ENCODE peak calls at places on chromosome 1, in ten cellular contexts. X, Z, Q, O, V, I, F, N, D and P are unnamed samples.
A peak's percentile ranks its signal among the peaks of the same experiment; 100 is the strongest.

GRCh38 chr1:35555601-35556477 is 1.4 kb downstream of the KIAA0319L start:
- DNase-seq in N (no peak), Z (no peak), I (no peak), F (peak; percentile 31), D (no peak), Q (no peak), O (no peak), V (no peak), X (peak; percentile 58), P (no peak)

GRCh38 chr1:31771891-31772668 is 7.9 kb upstream of the ADGRB2 start:
- DNase-seq in F (no peak), O (no peak), N (peak; percentile 46), Z (peak; percentile 28), I (no peak), X (no peak), V (no peak), D (no peak), Q (no peak), P (no peak)

GRCh38 chr1:64486193-64486592 is 16.3 kb downstream of the CACHD1 start:
- DNase-seq in F (no peak), N (no peak), I (no peak), D (no peak), V (no peak), Z (no peak), Q (no peak), X (no peak), O (no peak), P (no peak)

GRCh38 chr1:46277658-46278373 is 25.6 kb downstream of the LRRC41 start:
- DNase-seq in D (no peak), I (no peak), O (no peak), X (no peak), V (no peak), F (no peak), Q (no peak), N (no peak), Z (no peak), P (no peak)

GRCh38 chr1:228884615-228885566 is 149.6 kb downstream of the RHOU start:
- DNase-seq in Z (no peak), X (no peak), N (no peak), I (no peak), F (no peak), V (no peak), D (no peak), Q (no peak), O (no peak), P (no peak)

GRCh38 chr1:12552111-12552888 is 65.7 kb downstream of the DHRS3 start:
- DNase-seq in X (no peak), I (no peak), V (no peak), F (no peak), Z (no peak), D (no peak), Q (no peak), O (no peak), N (no peak), P (no peak)

GRCh38 chr1:24465638-24466037 is 37.0 kb upstream of the RCAN3 start:
- DNase-seq in V (no peak), Q (no peak), N (no peak), F (no peak), D (no peak), O (no peak), X (no peak), Z (no peak), I (no peak), P (no peak)

GRCh38 chr1:236338096-236338495 is 56.0 kb upstream of the EDARADD start:
- DNase-seq in X (no peak), F (no peak), Z (no peak), I (no peak), D (no peak), O (no peak), N (no peak), V (no peak), Q (no peak), P (no peak)

GRCh38 chr1:228833911-228834631 is 98.8 kb downstream of the RHOU start:
- DNase-seq in X (no peak), O (no peak), Q (no peak), V (no peak), N (no peak), D (no peak), I (no peak), Z (no peak), F (no peak), P (no peak)

GRCh38 chr1:76269175-76269574 is 194.6 kb downstream of the ST6GALNAC3 start:
- DNase-seq in X (peak; percentile 91), V (no peak), Q (peak; percentile 32), I (no peak), F (no peak), D (no peak), O (peak; percentile 34), Z (no peak), N (no peak), P (no peak)

GRCh38 chr1:208093754-208094719 is 150.1 kb downstream of the PLXNA2 start:
- DNase-seq in X (peak; percentile 81), Q (no peak), D (peak; percentile 80), O (peak; percentile 82), V (no peak), I (peak; percentile 67), Z (peak; percentile 47), F (peak; percentile 47), N (no peak), P (peak; percentile 52)

GRCh38 chr1:151905070-151905442 is 4.3 kb downstream of the THEM4 start:
- DNase-seq in N (peak; percentile 73), D (no peak), V (no peak), Z (peak; percentile 63), I (no peak), F (no peak), X (no peak), O (no peak), Q (no peak), P (no peak)

GRCh38 chr1:208513799-208514198 is 269.6 kb upstream of the PLXNA2 start:
- DNase-seq in V (no peak), D (no peak), F (no peak), I (no peak), Z (no peak), Q (no peak), X (no peak), O (no peak), N (no peak), P (no peak)

GRCh38 chr1:11053758-11054137 is 6.1 kb downstream of the SRM start:
- DNase-seq in V (no peak), N (no peak), D (no peak), X (peak; percentile 65), F (no peak), Q (no peak), Z (no peak), I (no peak), O (peak; percentile 26), P (no peak)

GRCh38 chr1:164785841-164786534 is 227.0 kb downstream of the PBX1 start:
- DNase-seq in O (no peak), X (no peak), N (no peak), V (no peak), D (no peak), F (no peak), Z (no peak), I (no peak), Q (no peak), P (no peak)

GRCh38 chr1:65420590-65421340 is at the start of the genes LEPR and LEPROT:
- DNase-seq in Q (no peak), O (no peak), V (no peak), I (no peak), Z (no peak), X (peak; percentile 76), D (peak; percentile 8), N (no peak), F (no peak), P (no peak)